ENCODE peak calls at places on chromosomes 6 and 20, in six cellular contexts. H is fibroblast of lung; X is lung; J is effector memory CD4-positive, alpha-beta T cell; A is heart right ventricle; D is mammary epithelial cell. B is an unnamed sample. For H3K27me3 and H3K4me1, the result is how much of the 10 kb centered on the place peaks cover.

GRCh38 chr6:160104821-160105517 is 16.6 kb upstream of the SLC22A1 start:
- DNase-seq in H (no peak), D (no peak), A (no peak), X (no peak), J (no peak), B (no peak)

GRCh38 chr6:85483041-85483700 is 33.3 kb downstream of the NT5E start:
- DNase-seq in A (peak), X (peak), J (peak), D (peak), H (peak), B (peak)

GRCh38 chr20:62012631-62013030 is 53.0 kb downstream of the TAF4 start:
- DNase-seq in X (no peak), H (no peak), A (no peak), D (no peak), J (no peak), B (no peak)

GRCh38 chr6:2396856-2397640 is 151.6 kb upstream of the GMDS start:
- DNase-seq in A (peak), J (no peak), D (no peak), X (no peak), H (peak), B (peak)

GRCh38 chr6:162973975-162974374 is 246.2 kb downstream of the PACRG start:
- DNase-seq in J (no peak), A (no peak), X (no peak), D (no peak), H (peak), B (no peak)

GRCh38 chr20:60957621-60958020 is 294.4 kb upstream of the CDH4 start:
- DNase-seq in X (no peak), H (no peak), D (no peak), J (no peak), A (no peak), B (peak)

GRCh38 chr6:22892452-22892851 is 323.1 kb downstream of the HDGFL1 start:
- DNase-seq in X (no peak), A (no peak), H (peak), J (no peak), D (peak), B (peak)

GRCh38 chr6:29673161-29673560 is 7.8 kb downstream of the ZFP57 start:
- DNase-seq in A (no peak), X (no peak), D (no peak), H (no peak), J (no peak), B (no peak)

GRCh38 chr6:13247627-13248026 is 80.7 kb downstream of the TBC1D7 start:
- DNase-seq in D (no peak), X (no peak), A (no peak), J (no peak), H (no peak), B (no peak)

GRCh38 chr6:169328112-169328801 is 74.6 kb upstream of the THBS2 start:
- DNase-seq in A (no peak), X (no peak), J (no peak), H (peak), D (peak), B (no peak)

GRCh38 chr6:47715782-47716181 is 17.4 kb downstream of the ADGRF4 start:
- DNase-seq in H (no peak), A (no peak), X (no peak), J (no peak), D (no peak), B (no peak)

GRCh38 chr20:17873410-17874270 is 95.0 kb downstream of the SNX5 start:
- DNase-seq in J (no peak), D (no peak), X (peak), H (peak), A (peak), B (peak)

GRCh38 chr6:117677553-117678131 is 2.4 kb downstream of the NUS1 start:
- DNase-seq in D (peak), A (no peak), J (no peak), X (no peak), H (peak), B (no peak)

GRCh38 chr6:154247119-154247814 is 109.3 kb downstream of the IPCEF1 start:
- DNase-seq in X (no peak), A (no peak), H (no peak), D (no peak), J (no peak), B (no peak)

GRCh38 chr6:114342826-114343781 is at the start of gene HS3ST5:
- DNase-seq in J (no peak), X (no peak), D (peak), A (peak), H (peak), B (peak)

GRCh38 chr20:46720776-46721425 is 11.5 kb downstream of the SLC2A10 start:
- DNase-seq in A (no peak), D (no peak), J (no peak), H (no peak), X (no peak), B (no peak)

GRCh38 chr20:20856306-20856705 is 143.9 kb upstream of the RALGAPA2 start:
- DNase-seq in A (no peak), X (no peak), J (no peak), D (no peak), H (no peak), B (no peak)
- H3K27me3 ChIP-seq in A (under half), X (under half), J (under half), D (under half), H (under half), B (under half)

GRCh38 chr6:125835221-125835744 is 44.5 kb downstream of the NCOA7 start:
- DNase-seq in X (no peak), J (no peak), D (no peak), A (no peak), H (peak), B (no peak)

GRCh38 chr6:125831660-125832059 is 40.9 kb downstream of the NCOA7 start:
- DNase-seq in X (no peak), J (no peak), D (no peak), A (no peak), H (no peak), B (no peak)

GRCh38 chr6:125834347-125834746 is 43.6 kb downstream of the NCOA7 start:
- DNase-seq in A (no peak), D (no peak), X (no peak), H (no peak), J (no peak), B (no peak)

GRCh38 chr6:125829433-125829832 is 38.7 kb downstream of the NCOA7 start:
- DNase-seq in X (no peak), D (no peak), A (no peak), J (peak), H (no peak), B (no peak)

DNA sequence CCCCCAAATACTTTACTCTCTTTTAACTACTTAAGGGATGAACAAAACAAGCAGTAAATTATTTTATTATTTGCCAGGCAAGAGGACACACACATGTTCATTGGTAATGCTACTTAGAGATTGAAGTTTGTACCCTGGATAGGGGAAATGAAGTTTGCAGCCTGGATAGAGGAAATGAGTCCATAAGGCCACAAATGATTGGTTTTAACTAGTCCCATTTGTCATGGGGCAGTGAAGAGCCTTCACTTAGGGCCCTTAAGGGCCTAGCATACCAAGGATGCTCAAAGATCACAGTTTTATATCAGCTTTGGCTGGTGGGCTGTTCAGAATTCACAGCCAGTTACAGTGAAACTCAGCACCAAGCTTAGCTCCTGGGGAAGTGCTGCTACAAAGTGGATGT is 41.6 kb downstream of the NCOA7 start:
- DNase-seq in X (no peak), A (no peak), J (no peak), H (no peak), D (no peak), B (no peak)
- H3K27ac ChIP-seq in X (no peak), A (peak), J (peak), H (no peak), D (no peak), B (no peak)

DNA sequence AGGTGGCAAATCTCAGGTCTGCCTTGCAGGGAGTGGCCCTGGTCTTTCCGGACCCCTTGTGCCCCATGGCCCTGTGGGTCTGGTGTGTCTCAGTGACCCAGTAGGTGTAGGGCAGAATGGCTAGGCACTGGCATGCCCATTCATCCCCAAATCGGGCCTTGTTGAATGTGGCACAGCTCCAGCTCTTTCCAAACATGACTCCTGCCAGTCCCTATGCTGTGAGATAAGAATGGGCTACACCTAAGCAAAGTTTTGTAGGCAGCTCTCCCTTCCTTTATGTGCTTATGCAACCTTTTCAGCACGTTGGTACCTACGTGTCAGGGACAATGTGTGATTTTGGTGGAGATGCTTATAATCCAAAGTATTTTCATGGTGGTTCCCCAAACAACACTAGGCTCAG is 33.9 kb downstream of the FOXO3 start:
- DNase-seq in A (no peak), D (no peak), X (peak), H (no peak), J (no peak), B (no peak)
- H3K4me1 ChIP-seq in A (half or more), D (half or more), X (half or more), H (under half), J (under half), B (under half)

GRCh38 chr6:139133733-139134360 is 1.0 kb upstream of the HECA start:
- DNase-seq in D (no peak), H (no peak), J (no peak), X (no peak), A (no peak), B (no peak)

GRCh38 chr6:139134817-139135577 is at the start of gene HECA:
- DNase-seq in D (peak), J (peak), H (peak), X (peak), A (peak), B (peak)

GRCh38 chr6:139135578-139136545 is 982 bp downstream of the HECA start:
- DNase-seq in A (peak), D (peak), J (peak), X (peak), H (peak), B (peak)

GRCh38 chr6:139131736-139132285 is 3.1 kb upstream of the HECA start:
- DNase-seq in A (no peak), X (no peak), H (no peak), J (no peak), D (no peak), B (no peak)

DNA sequence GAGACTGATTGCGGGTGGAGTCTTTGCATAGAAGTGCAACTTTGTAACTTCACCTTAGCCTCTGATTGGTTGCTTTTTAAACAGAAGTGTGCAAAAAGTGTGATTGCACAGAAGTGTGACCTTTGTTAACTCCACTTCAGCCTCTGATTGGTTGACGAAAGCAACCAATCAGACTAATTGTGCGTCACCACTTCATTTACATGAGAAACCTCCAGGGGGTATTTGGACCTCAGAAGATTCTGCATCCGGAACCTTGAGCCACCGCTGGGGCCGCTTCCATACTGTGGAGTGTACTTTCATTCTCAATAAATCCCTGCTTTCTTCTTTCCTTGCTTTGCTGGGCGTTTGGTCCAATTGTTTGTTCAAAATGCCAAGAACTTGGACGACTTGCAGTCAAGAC is 1.6 kb upstream of the HECA start:
- DNase-seq in D (no peak), H (no peak), A (no peak), X (no peak), J (no peak), B (no peak)
- H3K27me3 ChIP-seq in D (under half), H (under half), A (under half), X (under half), J (under half), B (under half)

GRCh38 chr20:57199656-57200405 is 66.6 kb downstream of the BMP7 start:
- DNase-seq in H (no peak), X (no peak), J (no peak), A (no peak), D (no peak), B (no peak)
- H3K27ac ChIP-seq in H (no peak), X (no peak), J (no peak), A (no peak), D (no peak), B (no peak)

GRCh38 chr20:31594002-31594557 is 11.0 kb upstream of the ID1 start:
- DNase-seq in A (no peak), H (no peak), D (no peak), J (no peak), X (no peak), B (no peak)
- H3K4me1 ChIP-seq in A (under half), H (under half), D (under half), J (under half), X (under half), B (half or more)

DNA sequence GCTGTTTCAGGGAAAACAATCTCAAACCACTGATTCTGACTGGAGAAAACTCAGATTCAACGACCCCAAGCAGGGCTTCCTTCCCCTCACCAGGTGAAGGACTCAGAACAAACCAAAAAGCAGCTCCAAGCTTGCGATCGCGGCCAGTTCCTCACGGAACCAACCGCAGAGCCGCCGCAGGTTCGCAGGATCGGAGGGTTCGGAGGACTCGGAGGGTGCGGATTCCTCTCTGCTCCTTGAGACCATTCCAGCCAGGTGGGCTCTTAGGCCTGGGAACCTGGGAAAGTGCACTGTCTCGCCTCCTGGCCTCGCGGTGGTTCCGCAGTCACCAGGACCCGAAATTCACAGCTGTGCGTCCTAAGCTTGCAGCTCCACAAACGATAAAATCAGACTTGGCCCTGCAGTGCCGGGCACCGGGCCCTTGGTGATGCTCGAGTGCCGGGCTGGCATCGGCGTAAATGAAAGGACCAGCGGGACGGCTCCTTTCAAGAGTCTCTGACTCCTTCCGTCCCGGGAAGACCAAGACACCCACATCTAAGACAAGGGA is 70.0 kb upstream of the PRSS16 start:
- DNase-seq in A (peak), J (no peak), D (peak), H (peak), X (peak), B (peak)
- H3K27me3 ChIP-seq in A (under half), J (under half), D (under half), H (under half), X (under half), B (under half)

GRCh38 chr6:54288476-54288875 is 19.8 kb upstream of the TINAG start:
- DNase-seq in A (no peak), X (no peak), D (no peak), J (no peak), H (no peak), B (no peak)

GRCh38 chr6:54285595-54285994 is 22.6 kb upstream of the TINAG start:
- DNase-seq in J (no peak), A (no peak), D (no peak), X (no peak), H (no peak), B (no peak)

GRCh38 chr6:54282186-54282585 is 26.1 kb upstream of the TINAG start:
- DNase-seq in J (no peak), X (no peak), A (no peak), H (peak), D (peak), B (peak)

GRCh38 chr6:54286141-54286540 is 22.1 kb upstream of the TINAG start:
- DNase-seq in A (no peak), J (no peak), H (peak), D (peak), X (no peak), B (no peak)

DNA sequence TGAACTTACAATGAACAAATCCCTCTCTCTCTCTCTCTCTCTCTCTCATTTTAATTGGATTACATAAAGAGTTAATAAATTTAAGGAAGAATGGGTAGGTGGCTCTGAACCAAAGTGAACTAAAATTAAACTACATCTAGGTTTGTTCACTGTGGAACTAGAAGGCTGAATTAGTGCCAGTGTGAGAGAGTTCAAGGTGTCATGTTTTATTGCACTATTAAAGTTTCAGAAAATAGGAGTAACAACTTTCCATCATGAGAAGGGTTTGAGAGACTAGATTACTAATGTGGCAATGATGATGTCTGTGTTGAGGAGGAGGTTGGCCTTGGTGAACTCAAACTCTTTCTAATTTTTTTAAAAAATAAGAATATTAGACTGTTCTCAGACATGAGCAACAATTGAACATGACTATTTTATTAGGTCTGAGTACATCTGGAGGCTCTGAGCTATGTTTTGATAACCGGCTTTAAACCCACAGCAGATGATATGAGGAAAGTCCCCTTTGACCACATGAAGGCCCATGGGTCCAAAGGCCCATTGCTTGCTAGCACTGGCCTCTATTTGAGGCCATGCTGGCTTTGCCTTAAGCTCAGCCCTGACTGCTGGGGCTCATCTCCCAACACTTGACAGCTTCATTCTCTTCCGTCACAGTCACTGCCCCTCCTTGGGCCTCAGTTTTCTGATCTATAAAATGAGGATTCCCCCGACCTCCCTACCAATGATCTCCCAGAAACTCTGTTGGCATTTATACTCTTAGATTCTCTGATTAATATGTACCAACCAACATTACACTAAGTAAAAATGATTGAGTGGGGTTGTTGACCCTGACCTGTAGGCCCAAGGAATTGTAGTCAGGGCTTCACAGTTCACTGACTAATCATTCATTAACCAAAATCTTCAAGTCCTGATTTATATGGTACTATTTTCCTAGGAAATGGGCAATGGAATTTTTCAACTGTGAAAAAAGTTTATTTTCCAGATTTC is 24.1 kb upstream of the TINAG start:
- DNase-seq in J (no peak), X (no peak), H (no peak), D (peak), A (no peak), B (no peak)
- H3K27ac ChIP-seq in J (no peak), X (no peak), H (no peak), D (no peak), A (no peak), B (peak)